ENCODE peak calls at places on chromosomes 5 and 9, in four cellular contexts. X is PC-9, Y is cardiac muscle cell, O is Panc1. T is an unnamed sample. For H3K36me3, the result is how much of the 10 kb centered on the place peaks cover.

GRCh38 chr5:112245616-112246015 is 173.5 kb downstream of the EPB41L4A start:
- DNase-seq in X (no peak), Y (no peak), O (no peak), T (no peak)

GRCh38 chr9:94018628-94019027 is 63.5 kb upstream of the BARX1 start:
- DNase-seq in X (no peak), Y (peak), O (no peak), T (peak)

GRCh38 chr9:112112941-112113399 is 62.1 kb downstream of the SUSD1 start:
- DNase-seq in X (peak), Y (peak), O (peak), T (peak)

GRCh38 chr9:130681769-130682489 is 11.7 kb upstream of the EXOSC2 start:
- DNase-seq in X (peak), Y (peak), O (no peak), T (no peak)

GRCh38 chr9:33750307-33750838 is 45.0 kb upstream of the PRSS3 start:
- DNase-seq in X (no peak), Y (peak), O (no peak), T (no peak)

GRCh38 chr9:32572900-32573523 is at the start of gene NDUFB6:
- DNase-seq in X (peak), Y (peak), O (peak), T (peak)

GRCh38 chr9:136518623-136519022 is 27.2 kb downstream of the NOTCH1 start:
- DNase-seq in X (no peak), Y (no peak), O (no peak), T (no peak)

GRCh38 chr9:33942471-33943083 is 106.1 kb downstream of the UBAP2 start:
- DNase-seq in X (no peak), Y (no peak), O (no peak), T (peak)

GRCh38 chr5:110840347-110840960 is 101.6 kb downstream of the SLC25A46 start:
- DNase-seq in X (no peak), Y (no peak), O (no peak), T (no peak)

GRCh38 chr5:54844905-54845566 is 140.4 kb downstream of the ESM1 start:
- DNase-seq in X (no peak), Y (peak), O (peak), T (no peak)

GRCh38 chr5:140317859-140318258 is 15.0 kb upstream of the PFDN1 start:
- DNase-seq in X (no peak), Y (no peak), O (no peak), T (no peak)

GRCh38 chr5:73391441-73391871 is 57.1 kb downstream of the FOXD1 start:
- DNase-seq in X (no peak), Y (no peak), O (no peak), T (no peak)

GRCh38 chr9:85223506-85224108 is 518.1 kb downstream of the AGTPBP1 start:
- DNase-seq in X (no peak), Y (no peak), O (no peak), T (no peak)

DNA sequence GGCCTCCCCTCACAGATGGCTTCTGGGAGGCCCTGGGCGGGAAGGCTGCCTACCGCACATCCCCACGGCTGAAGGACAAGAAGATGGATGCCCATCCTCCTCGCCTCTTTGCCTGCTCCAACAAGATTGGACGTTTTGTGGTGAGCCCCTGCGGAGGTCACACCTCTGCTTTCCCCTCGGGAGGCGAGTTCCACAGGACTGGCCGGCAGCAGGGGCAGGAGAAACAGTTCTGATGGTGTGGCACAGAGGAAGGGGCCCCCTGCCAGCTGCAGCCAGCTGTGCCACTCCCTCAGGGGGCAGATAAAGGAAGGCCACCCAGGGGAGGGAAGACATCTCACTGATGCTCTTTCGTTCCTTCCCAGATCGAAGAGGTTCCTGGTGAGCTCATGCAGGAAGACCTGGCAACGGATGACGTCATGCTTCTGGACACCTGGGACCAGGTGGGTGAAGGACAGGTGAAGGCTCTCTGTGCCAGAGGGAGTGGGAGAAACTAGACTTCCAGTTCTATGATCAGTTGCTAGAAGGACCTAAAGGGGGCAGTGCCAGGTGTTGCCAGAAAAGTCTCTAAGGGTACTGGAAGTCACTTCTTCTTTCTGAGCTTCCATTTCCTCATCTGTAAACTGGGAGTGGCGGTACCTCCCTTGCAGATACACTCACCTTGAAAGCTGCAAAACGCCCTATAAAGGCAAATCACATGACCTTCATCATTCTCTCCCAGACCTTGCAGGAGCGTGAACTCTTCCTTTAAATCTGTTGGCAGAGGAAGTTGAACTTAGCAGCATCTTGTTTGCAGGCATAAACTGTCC is 41.0 kb downstream of the STOM start:
- DNase-seq in X (no peak), Y (no peak), O (no peak), T (no peak)
- TF ChIP-seq CTCF in X (no peak), Y (no peak), O (no peak), T (no peak)

DNA sequence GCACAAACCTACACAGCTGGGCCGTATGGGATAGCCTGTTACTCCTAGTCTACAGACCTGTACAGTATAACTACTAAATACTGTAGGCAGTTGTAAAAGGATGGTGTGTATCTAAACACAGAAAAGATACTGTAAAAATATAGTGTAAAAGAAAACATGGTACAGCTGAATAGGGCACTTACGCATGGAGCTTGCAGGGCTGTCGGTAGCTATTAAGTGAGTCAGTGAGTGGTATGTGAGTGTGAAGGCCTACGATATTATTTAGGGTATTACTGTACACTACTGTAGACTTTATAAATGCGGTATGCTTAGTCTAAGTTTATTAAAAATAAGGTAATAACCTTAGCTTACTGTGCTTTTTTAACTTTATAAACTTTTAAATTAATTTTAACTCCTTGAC is 1.2 kb downstream of the ZCCHC9 start:
- DNase-seq in X (no peak), Y (no peak), O (no peak), T (no peak)
- H3K4me3 ChIP-seq in X (peak), Y (peak), O (peak), T (peak)

GRCh38 chr5:150402901-150403342 is 9.8 kb downstream of the CD74 start:
- DNase-seq in X (no peak), Y (no peak), O (no peak), T (no peak)

GRCh38 chr5:150400327-150401075 is 12.2 kb downstream of the CD74 start:
- DNase-seq in X (no peak), Y (no peak), O (no peak), T (no peak)

GRCh38 chr5:150401376-150402201 is 11.1 kb downstream of the CD74 start:
- DNase-seq in X (no peak), Y (no peak), O (no peak), T (no peak)

GRCh38 chr5:150401076-150401375 is 11.7 kb downstream of the CD74 start:
- DNase-seq in X (no peak), Y (no peak), O (no peak), T (no peak)

GRCh38 chr5:150402226-150402773 is 10.4 kb downstream of the CD74 start:
- DNase-seq in X (no peak), Y (no peak), O (no peak), T (no peak)
- H3K36me3 ChIP-seq in X (under half), Y (under half), O (under half), T (under half)

GRCh38 chr5:118987988-118988945 is at the start of gene DTWD2:
- DNase-seq in X (peak), Y (peak), O (peak), T (peak)
- TF ChIP-seq CTCF in X (peak), Y (peak), O (peak), T (peak)

GRCh38 chr5:100889896-100890295 is 13.2 kb downstream of the ST8SIA4 start:
- DNase-seq in X (no peak), Y (no peak), O (no peak), T (no peak)
- H3K4me3 ChIP-seq in X (peak), Y (no peak), O (no peak), T (no peak)

T was measured in kidney epithelial cell.